ENCODE peak calls at places on chromosomes 7 and 10, in eight cellular contexts. Z is activated naive CD4-positive, alpha-beta T cell treated with anti-CD3 and anti-CD28 coated beads, Interleukin-2, amount 50 U/mL, for 72 hours; F is AG04450; C is H7; T is cardiac muscle cell; K is glomerular endothelial cell; O is amniotic stem cell; P is anterior cingulate cortex. N is an unnamed sample.

GRCh38 chr7:100406767-100407166 is 21.7 kb downstream of the ZCWPW1 start:
- DNase-seq in Z (no peak), F (no peak), C (no peak), T (no peak), K (no peak), O (no peak), P (no peak), N (peak)

GRCh38 chr10:3172081-3172445 is 519 bp downstream of the PITRM1 start:
- DNase-seq in Z (no peak), F (peak), C (no peak), T (peak), K (peak), O (peak), P (no peak), N (peak)

GRCh38 chr10:114513397-114513796 is 109.1 kb upstream of the AFAP1L2 start:
- DNase-seq in Z (no peak), F (no peak), C (no peak), T (no peak), K (no peak), O (no peak), P (no peak), N (no peak)

GRCh38 chr10:76779163-76779820 is 858.3 kb downstream of the KCNMA1 start:
- DNase-seq in Z (no peak), F (no peak), C (peak), T (peak), K (no peak), O (peak), P (no peak), N (peak)

GRCh38 chr7:33904680-33905388 is 505 bp upstream of the BMPER start:
- DNase-seq in Z (no peak), F (no peak), C (peak), T (peak), K (no peak), O (no peak), P (no peak), N (no peak)

GRCh38 chr7:1883031-1883761 is 213.1 kb downstream of the ELFN1 start:
- DNase-seq in Z (no peak), F (peak), C (no peak), T (peak), K (peak), O (peak), P (no peak), N (peak)

GRCh38 chr7:425794-426188 is 93.9 kb downstream of the PDGFA start:
- DNase-seq in Z (no peak), F (no peak), C (peak), T (no peak), K (no peak), O (no peak), P (no peak), N (no peak)

GRCh38 chr10:52314822-52315552 is 906 bp downstream of the DKK1 start:
- DNase-seq in Z (no peak), F (no peak), C (no peak), T (peak), K (no peak), O (no peak), P (peak), N (no peak)

GRCh38 chr7:36784991-36785940 is 61.0 kb upstream of the AOAH start:
- DNase-seq in Z (peak), F (no peak), C (no peak), T (no peak), K (no peak), O (no peak), P (no peak), N (no peak)

GRCh38 chr10:89625041-89625765 is 19.8 kb downstream of the PANK1 start:
- DNase-seq in Z (no peak), F (no peak), C (no peak), T (no peak), K (no peak), O (no peak), P (no peak), N (no peak)

GRCh38 chr10:110643670-110644597 is at the start of gene RBM20:
- DNase-seq in Z (no peak), F (no peak), C (peak), T (peak), K (no peak), O (no peak), P (no peak), N (no peak)

GRCh38 chr10:30999084-30999712 is 32.5 kb downstream of the ZNF438 start:
- DNase-seq in Z (no peak), F (no peak), C (no peak), T (no peak), K (no peak), O (no peak), P (no peak), N (no peak)

N was measured in astrocyte of the cerebellum.